ENCODE peak calls at places on chromosomes 5 and 9, in four cellular contexts. P, M, I and G are unnamed samples.
A peak's percentile ranks its signal among the peaks of the same experiment; 100 is the strongest.

GRCh38 chr9:36433386-36433785 is 33.3 kb upstream of the RNF38 start:
- DNase-seq in P (no peak), M (no peak), I (no peak), G (no peak)

GRCh38 chr5:180095545-180095944 is 24.0 kb upstream of the RNF130 start:
- DNase-seq in P (no peak), M (no peak), I (no peak), G (no peak)

GRCh38 chr9:75106856-75107255 is 18.5 kb downstream of the OSTF1 start:
- DNase-seq in M (no peak), P (no peak), I (no peak), G (no peak)

GRCh38 chr5:55241756-55242155 is 8.3 kb upstream of the CCNO start:
- DNase-seq in I (no peak), M (no peak), P (no peak), G (no peak)

GRCh38 chr5:176769911-176770310 is 40.4 kb upstream of the UNC5A start:
- DNase-seq in P (no peak), I (no peak), M (no peak), G (no peak)

GRCh38 chr9:87865626-87866025 is 17.1 kb upstream of the SPATA31E1 start:
- DNase-seq in P (no peak), I (no peak), M (no peak), G (no peak)

GRCh38 chr5:92652735-92653134 is 928.3 kb downstream of the NR2F1-AS1 start:
- DNase-seq in P (no peak), I (no peak), M (no peak), G (no peak)

GRCh38 chr9:112384690-112385089 is 4.8 kb downstream of the HSDL2 start:
- DNase-seq in P (no peak), I (peak; percentile 56), M (no peak), G (no peak)

GRCh38 chr9:95008151-95008771 is 281.8 kb downstream of the AOPEP start:
- DNase-seq in M (no peak), P (no peak), I (peak; percentile 86), G (no peak)

GRCh38 chr5:177609076-177610059 is 9.4 kb downstream of the B4GALT7 start:
- DNase-seq in P (no peak), M (no peak), I (no peak), G (no peak)

GRCh38 chr5:178331491-178331981 is 98.9 kb upstream of the PHYKPL start:
- DNase-seq in P (no peak), M (no peak), I (no peak), G (no peak)

GRCh38 chr5:35198096-35198495 is 32.2 kb downstream of the PRLR start:
- DNase-seq in P (no peak), M (no peak), I (peak; percentile 24), G (no peak)

GRCh38 chr9:115946530-115946929 is 207.1 kb upstream of the PAPPA start:
- DNase-seq in I (peak; percentile 88), P (no peak), M (no peak), G (no peak)

GRCh38 chr9:93669958-93670207 is 93.5 kb downstream of the PHF2 start:
- DNase-seq in I (no peak), M (no peak), P (no peak), G (no peak)

GRCh38 chr9:120882935-120883607 is 6.1 kb upstream of the PHF19 start:
- DNase-seq in M (no peak), I (no peak), P (no peak), G (no peak)

GRCh38 chr9:89606567-89607311 is 1.9 kb downstream of the GADD45G start:
- DNase-seq in I (no peak), M (no peak), P (peak; percentile 86), G (no peak)

GRCh38 chr5:58135571-58136335 is 324.1 kb downstream of the PLK2 start:
- DNase-seq in M (no peak), P (no peak), I (no peak), G (no peak)
- TF ChIP-seq SP1 in M (no peak), P (no peak), I (no peak), G (no peak)

DNA sequence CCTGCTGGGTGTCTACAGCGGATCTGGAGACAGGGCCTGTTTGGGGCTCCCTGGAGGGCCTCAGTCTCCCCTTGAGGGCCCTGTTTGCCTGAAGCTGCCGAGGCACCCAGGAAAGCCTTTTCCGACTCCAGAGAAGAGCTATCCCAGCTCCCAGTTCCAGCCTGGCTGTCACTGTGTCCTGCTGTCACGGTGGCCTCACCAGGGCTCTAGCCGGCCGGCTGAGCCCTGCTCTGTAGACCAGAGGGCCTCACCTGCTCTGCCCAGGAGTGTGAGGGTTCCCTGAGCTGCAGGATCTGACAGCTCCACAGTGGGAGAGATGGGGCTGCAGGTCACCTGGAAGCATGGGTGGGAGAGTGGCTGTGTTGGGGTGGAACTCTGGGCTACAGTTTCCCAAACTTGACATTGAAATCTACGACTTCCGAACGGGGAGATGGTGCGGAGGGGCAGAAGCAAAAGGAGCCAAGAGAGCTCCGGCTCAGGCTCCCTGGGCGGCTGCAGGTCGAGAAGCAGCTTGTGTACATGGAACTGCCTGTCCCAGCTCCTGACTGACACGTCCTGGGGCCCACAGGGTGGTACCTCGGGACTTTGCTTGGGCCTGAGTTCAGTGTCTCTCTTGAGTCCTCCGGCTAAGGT is 94.9 kb downstream of the CACNA1B start:
- DNase-seq in I (no peak), M (no peak), P (no peak), G (no peak)
- TF ChIP-seq FOXM1 in I (no peak), M (no peak), P (no peak), G (no peak)

DNA sequence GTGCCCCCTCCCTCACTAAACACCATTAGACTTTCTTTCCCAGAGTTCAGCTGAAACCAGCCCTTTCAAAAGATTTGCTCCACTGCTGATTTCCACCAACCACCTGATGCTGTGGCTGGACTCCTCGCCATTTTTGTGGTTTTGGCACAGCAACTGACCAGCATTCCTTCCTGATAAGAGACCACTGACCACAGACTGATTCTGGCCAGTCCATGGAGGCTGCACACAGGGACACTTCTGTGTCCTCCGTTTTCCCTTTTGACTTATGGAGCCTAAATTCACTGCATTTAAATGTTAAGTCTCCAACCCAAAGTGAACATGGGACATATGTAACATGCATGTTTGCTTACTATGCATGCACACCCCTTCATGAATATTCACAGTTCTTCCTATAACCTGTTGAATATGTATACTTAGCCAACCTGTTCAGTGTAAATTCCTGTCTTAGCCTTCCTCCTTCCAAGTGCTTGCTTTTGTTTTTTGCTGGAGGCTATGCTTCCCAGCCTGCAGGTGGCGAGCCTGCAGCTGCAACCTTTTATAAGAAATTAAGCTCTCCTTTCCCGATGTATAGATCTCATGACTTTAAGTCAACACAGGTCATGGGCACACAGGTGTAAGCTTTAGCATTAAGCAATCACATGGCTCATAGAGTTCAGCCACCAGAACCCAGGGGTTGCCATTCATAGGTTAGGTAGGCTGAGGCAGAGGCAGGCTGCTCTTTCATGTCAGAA is 78.7 kb downstream of the ACTL7B start:
- DNase-seq in I (peak; percentile 81), P (no peak), M (no peak), G (no peak)
- TF ChIP-seq TARDBP in I (no peak), P (no peak), M (no peak), G (no peak)

GRCh38 chr5:151086192-151086869 is 5.5 kb upstream of the TNIP1 start:
- DNase-seq in I (no peak), M (no peak), P (no peak), G (no peak)

GRCh38 chr5:151085517-151086031 is 4.7 kb upstream of the TNIP1 start:
- DNase-seq in I (no peak), P (no peak), M (no peak), G (no peak)

GRCh38 chr5:151087475-151087874 is 6.6 kb upstream of the TNIP1 start:
- DNase-seq in I (no peak), M (no peak), P (no peak), G (no peak)

GRCh38 chr5:151084363-151084762 is 3.5 kb upstream of the TNIP1 start:
- DNase-seq in P (no peak), M (no peak), I (no peak), G (no peak)

DNA sequence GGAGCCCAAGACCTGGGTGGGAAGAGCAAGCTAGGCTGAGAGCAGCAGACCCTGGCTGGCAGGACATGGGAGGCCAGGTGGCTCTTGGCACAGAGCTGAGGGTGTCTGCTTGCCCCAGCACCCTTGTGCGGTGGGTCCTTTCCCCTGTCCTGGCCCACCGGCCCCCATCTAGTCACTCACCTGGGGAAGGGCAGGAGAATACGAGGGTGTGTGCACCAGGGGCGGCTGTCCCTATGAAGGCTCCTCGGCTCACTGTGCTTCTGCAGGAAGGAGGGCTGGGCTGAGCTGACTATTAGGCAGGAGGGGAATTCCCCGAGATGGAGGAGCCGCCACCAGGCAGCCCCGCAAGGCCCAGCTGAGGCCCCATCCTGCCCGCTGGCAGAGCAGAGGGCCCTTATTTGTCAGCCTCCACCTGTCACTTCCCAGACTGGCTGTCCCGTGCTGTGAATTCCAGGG is 6.1 kb upstream of the TNIP1 start:
- DNase-seq in M (no peak), I (no peak), P (no peak), G (no peak)
- TF ChIP-seq SP1 in M (no peak), I (no peak), P (no peak), G (no peak)

GRCh38 chr5:158718738-158719505 is 380.8 kb downstream of the EBF1 start:
- DNase-seq in I (no peak), M (no peak), P (no peak), G (no peak)

GRCh38 chr5:158716668-158717067 is 383.0 kb downstream of the EBF1 start:
- DNase-seq in P (no peak), M (no peak), I (no peak), G (no peak)

GRCh38 chr5:158715592-158715991 is 384.1 kb downstream of the EBF1 start:
- DNase-seq in P (no peak), I (no peak), M (no peak), G (no peak)

GRCh38 chr5:158722940-158723339 is 376.8 kb downstream of the EBF1 start:
- DNase-seq in P (no peak), I (no peak), M (no peak), G (no peak)

DNA sequence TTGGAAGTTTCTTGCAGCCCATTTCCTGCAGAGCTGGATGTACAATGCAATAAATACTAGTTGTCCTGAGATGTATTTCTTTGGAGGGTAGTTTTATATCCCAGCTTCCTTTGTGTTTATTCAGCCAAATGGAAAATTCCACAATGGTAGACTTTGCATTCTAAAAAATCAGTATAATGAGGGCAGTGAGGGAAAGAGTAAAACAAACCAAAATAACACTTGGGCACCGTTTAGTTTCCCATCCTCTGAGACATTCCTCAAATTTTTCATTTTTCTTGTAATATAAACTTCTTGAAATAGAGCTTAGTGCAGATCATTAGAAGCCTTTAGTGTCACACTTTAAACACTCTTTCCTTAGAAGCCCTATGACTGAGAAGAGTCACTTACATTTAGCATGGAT is 379.4 kb downstream of the EBF1 start:
- DNase-seq in P (no peak), I (no peak), M (no peak), G (no peak)
- TF ChIP-seq FOXM1 in P (no peak), I (no peak), M (no peak), G (no peak)

DNA sequence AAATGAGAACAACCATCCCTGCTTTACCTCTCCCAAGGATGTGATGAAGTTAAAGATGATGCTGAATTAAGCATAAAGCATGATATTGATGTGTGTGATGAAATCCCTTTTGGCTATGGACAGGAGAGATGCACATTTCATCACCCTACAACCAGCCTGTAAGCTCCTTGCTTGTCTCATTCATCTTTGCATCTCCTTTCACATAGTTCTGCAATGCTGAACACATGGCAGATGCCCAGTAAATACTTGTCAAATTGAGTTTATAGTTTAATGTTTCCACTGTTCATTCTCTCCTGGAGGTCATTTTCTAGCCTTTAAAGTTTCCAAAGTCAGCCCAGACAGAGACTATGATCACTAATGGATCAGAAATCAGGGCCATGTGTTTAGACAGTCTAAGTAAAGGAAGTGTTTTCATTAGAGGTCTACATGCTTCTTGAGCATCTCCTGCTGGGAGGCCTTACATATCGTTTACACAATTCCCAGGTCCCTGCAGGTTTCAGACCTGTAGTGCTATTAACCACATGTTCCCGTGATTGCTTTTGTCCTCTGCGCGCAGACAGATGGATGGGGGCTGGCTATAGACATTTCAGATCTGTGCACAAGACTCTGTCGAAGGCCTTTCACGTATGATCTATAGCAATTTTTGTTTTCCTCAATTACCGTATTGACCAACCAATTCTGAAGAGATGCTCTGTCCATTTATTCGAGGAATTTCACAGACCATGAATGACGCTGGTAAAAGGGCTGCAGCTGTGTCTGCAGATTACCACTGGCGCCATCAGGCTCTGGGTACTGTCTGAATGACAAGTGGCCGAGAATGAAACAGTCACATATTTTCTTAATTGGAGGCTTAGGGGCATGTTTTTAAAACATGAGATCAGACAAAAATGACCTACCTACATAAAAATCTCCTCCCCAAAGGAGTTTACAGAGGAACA is 49.0 kb upstream of the CKMT2 start:
- DNase-seq in P (no peak), I (no peak), M (no peak), G (peak; percentile 28)
- TF ChIP-seq TARDBP in P (no peak), I (no peak), M (no peak), G (no peak)